ENCODE peak calls at places on chromosomes 16 and 17, in six cellular contexts. K, F, S, M, U and D are unnamed samples.

GRCh38 chr17:55660171-55660886 is 62.3 kb downstream of the TMEM100 start:
- DNase-seq in S (no peak), M (no peak), K (no peak), U (peak; percentile 42), F (no peak), D (peak; percentile 18)

GRCh38 chr17:22507823-22508222 is 815.5 kb downstream of the KCNJ18 start:
- DNase-seq in U (no peak), S (no peak), F (no peak), M (no peak), K (no peak), D (no peak)

GRCh38 chr16:7113949-7114348 is 218.7 kb upstream of the RBFOX1 start:
- DNase-seq in K (no peak), F (no peak), U (no peak), S (no peak), M (no peak), D (no peak)

GRCh38 chr16:51763072-51763658 is 612.1 kb upstream of the SALL1 start:
- DNase-seq in U (no peak), M (no peak), F (no peak), S (peak; percentile 46), K (no peak), D (peak; percentile 51)

GRCh38 chr16:81350306-81350615 is 35.5 kb downstream of the GAN start:
- DNase-seq in F (no peak), U (peak; percentile 3), M (no peak), K (no peak), S (no peak), D (no peak)

GRCh38 chr17:38379448-38379847 is 27.8 kb downstream of the SOCS7 start:
- DNase-seq in K (no peak), U (no peak), F (no peak), S (no peak), M (no peak), D (no peak)

GRCh38 chr16:48676836-48677235 is 66.9 kb upstream of the N4BP1 start:
- DNase-seq in K (no peak), F (no peak), S (no peak), M (no peak), U (peak; percentile 18), D (no peak)

GRCh38 chr17:77375917-77376651 is 235.3 kb downstream of the SEC14L1 start:
- DNase-seq in M (peak; percentile 65), S (no peak), K (peak; percentile 71), F (no peak), U (peak; percentile 82), D (peak; percentile 57)

GRCh38 chr16:31455601-31456314 is 3.5 kb upstream of the ARMC5 start:
- DNase-seq in M (no peak), F (peak; percentile 20), S (peak; percentile 54), K (no peak), U (peak; percentile 9), D (no peak)

GRCh38 chr16:23088018-23088417 is 61.2 kb downstream of the USP31 start:
- DNase-seq in M (no peak), K (no peak), U (no peak), S (no peak), F (no peak), D (no peak)

GRCh38 chr17:74644419-74644818 is 20.9 kb upstream of the CD300E start:
- DNase-seq in K (no peak), U (no peak), F (no peak), M (no peak), S (no peak), D (no peak)

GRCh38 chr16:16032271-16032979 is 83.0 kb downstream of the ABCC1 start:
- DNase-seq in K (no peak), S (no peak), U (no peak), F (no peak), M (no peak), D (no peak)

GRCh38 chr16:51391798-51392511 is 240.9 kb upstream of the SALL1 start:
- DNase-seq in K (no peak), U (no peak), F (no peak), M (no peak), S (peak; percentile 79), D (peak; percentile 42)

GRCh38 chr16:26709175-26709574 is 357.6 kb upstream of the C16orf82 start:
- DNase-seq in F (no peak), M (no peak), K (no peak), U (no peak), S (peak; percentile 17), D (no peak)

GRCh38 chr17:62963296-62963695 is 2.7 kb upstream of the TANC2 start:
- DNase-seq in K (no peak), F (no peak), U (peak; percentile 64), S (no peak), M (peak; percentile 66), D (no peak)

GRCh38 chr17:81336930-81337325 is 41.8 kb upstream of the SLC38A10 start:
- DNase-seq in U (no peak), M (no peak), S (no peak), F (no peak), K (no peak), D (no peak)

GRCh38 chr17:2041561-2042354 is at the start of gene OVCA2:
- DNase-seq in K (peak; percentile 98), M (peak; percentile 87), S (peak; percentile 97), F (peak; percentile 89), U (peak; percentile 89), D (peak; percentile 97)

GRCh38 chr17:2040942-2041560 is 771 bp upstream of the OVCA2 start:
- DNase-seq in F (no peak), M (no peak), K (no peak), S (no peak), U (no peak), D (no peak)

GRCh38 chr17:2043785-2044184 is 2.0 kb downstream of the OVCA2 start:
- DNase-seq in K (no peak), S (no peak), F (no peak), M (no peak), U (peak; percentile 88), D (no peak)

GRCh38 chr17:2044263-2044894 is 2.6 kb downstream of the OVCA2 start:
- DNase-seq in F (no peak), S (no peak), M (no peak), K (no peak), U (no peak), D (no peak)

GRCh38 chr17:2042355-2042929 is 620 bp downstream of the OVCA2 start:
- DNase-seq in K (no peak), M (no peak), S (no peak), U (no peak), F (no peak), D (peak; percentile 41)
- TF ChIP-seq CTCF in K (no peak), M (peak; percentile 67), S (no peak), U (peak; percentile 40), F (no peak), D (peak; percentile 6)

DNA sequence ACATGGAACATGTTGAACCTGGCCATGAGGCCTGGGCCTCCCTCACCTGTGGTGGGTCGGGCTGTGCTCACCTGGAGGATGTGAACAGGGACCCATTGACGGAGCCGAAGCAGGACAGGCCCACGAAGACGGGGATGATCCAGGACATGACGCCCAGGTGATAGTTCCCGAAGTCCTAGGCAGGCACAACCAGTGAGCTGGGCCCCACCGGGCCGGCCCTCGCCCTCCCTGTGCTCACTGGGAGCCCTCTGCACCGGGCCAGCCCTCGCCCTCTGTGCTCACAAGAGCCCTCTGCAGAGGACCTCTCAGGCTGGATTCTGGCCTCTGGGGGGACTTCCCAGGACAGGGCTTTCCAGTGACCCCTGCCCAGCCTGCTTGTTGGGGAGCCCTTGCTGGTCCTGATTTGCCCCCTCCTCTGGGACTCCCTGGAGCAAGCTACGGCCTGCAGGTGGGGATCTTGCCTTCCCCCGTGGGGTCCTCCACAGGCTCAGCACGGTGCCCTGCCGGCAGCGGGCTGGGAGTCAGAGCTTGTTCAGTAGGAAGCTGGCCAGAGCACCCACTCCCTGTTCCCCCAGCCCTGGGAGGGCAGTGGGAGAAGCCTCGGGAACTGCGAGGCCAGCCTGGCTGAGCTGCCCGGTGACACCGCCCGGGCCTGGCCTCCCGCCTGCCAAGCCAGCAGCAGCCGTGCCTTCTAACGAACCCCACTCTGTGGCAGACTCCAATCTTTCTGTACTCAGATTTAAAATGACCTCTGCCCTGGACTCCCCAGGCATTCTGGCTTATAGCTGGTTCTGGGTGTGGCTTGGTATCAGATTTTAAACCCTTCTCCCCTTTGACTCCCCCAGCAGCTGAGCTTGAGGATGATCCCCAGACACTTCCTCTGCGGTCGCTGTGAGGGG is 30.4 kb downstream of the SLC7A5 start:
- DNase-seq in S (no peak), M (no peak), U (no peak), K (no peak), F (no peak), D (no peak)
- TF ChIP-seq CTCF in S (no peak), M (no peak), U (no peak), K (no peak), F (no peak), D (no peak)

DNA sequence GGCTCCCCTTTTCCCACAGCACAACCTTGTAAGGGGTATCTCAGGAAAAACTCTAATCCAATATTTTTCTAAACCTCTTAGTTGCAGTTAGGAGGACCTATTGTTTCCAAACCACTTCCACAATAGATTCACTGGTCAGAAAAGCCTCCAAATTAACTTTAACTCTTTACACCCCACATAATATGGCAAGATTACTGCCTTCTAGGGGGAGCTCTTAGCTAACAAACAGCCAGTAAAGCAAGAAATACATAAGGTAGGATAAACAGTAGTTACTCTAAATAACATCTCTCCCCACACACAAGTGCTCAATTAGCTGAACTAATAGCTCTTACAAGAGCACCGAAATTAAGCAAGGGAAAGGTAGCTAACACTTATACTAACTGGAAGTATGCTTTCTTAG is 192.1 kb upstream of the KIF2B start:
- DNase-seq in F (no peak), S (no peak), U (no peak), K (no peak), M (no peak), D (no peak)
- TF ChIP-seq CTCF in F (no peak), S (no peak), U (no peak), K (no peak), M (no peak), D (no peak)

GRCh38 chr16:28089992-28090365 is 26.5 kb upstream of the GSG1L start:
- DNase-seq in F (no peak), U (no peak), S (no peak), K (no peak), M (no peak), D (no peak)

GRCh38 chr16:28092721-28093382 is 29.3 kb upstream of the GSG1L start:
- DNase-seq in M (no peak), F (no peak), K (no peak), U (no peak), S (no peak), D (no peak)

GRCh38 chr16:28089205-28089991 is 25.9 kb upstream of the GSG1L start:
- DNase-seq in K (no peak), S (no peak), U (no peak), F (no peak), M (no peak), D (no peak)

GRCh38 chr16:28091706-28092105 is 28.2 kb upstream of the GSG1L start:
- DNase-seq in S (no peak), U (no peak), F (no peak), K (no peak), M (no peak), D (no peak)

DNA sequence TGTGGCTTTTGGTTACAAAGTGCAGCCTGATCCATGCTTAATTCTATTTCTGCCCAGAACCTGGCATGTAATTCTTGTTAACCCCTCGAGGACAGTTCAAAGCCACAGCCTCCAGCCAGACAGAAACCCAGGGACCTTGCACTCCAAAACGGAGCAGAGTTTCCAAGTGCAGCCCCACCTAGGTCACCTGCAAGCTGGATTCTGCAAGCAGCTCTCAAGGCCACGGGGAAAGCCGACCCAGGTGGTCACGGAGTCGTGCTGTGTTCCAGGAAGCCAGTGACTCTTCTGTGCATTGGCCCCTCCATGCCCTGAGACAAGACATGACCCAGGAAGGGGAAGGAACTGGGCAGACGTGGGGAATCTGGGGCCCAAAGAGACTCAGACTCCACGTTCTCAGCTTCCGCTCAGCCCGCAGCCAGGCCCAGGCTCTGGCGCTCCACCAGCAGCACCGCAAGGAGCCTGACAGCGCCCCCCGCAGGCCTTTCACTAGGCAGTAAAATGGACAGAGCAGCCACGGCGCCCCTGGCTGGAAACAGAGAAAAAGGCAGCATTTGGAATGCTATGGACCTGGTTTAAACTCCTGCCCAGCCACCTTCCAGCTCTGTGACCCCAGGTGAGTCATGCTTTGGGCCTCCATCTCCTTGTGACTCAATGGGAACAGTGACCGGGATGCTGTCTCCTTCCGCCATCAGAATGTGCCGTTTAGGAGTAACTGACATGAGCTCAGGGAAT is 27.3 kb upstream of the GSG1L start:
- DNase-seq in S (peak; percentile 88), M (peak; percentile 36), F (no peak), U (peak; percentile 38), K (no peak), D (no peak)
- TF ChIP-seq CTCF in S (peak; percentile 77), M (peak; percentile 68), F (no peak), U (peak; percentile 1), K (no peak), D (no peak)